ENCODE peak calls at places on chromosomes 4 and X, in five cellular contexts. N, W, H, T and K are unnamed samples.

GRCh38 chrX:134186362-134187121 is 50.4 kb upstream of the CCDC160 start:
- DNase-seq in T (no peak), N (no peak), W (no peak), H (peak; percentile 28), K (peak; percentile 30)

GRCh38 chrX:124634363-124634762 is 288.0 kb downstream of the SH2D1A start:
- DNase-seq in T (no peak), N (no peak), H (no peak), W (no peak), K (no peak)

GRCh38 chr4:1459081-1459480 is 52.8 kb upstream of the NKX1-1 start:
- DNase-seq in T (no peak), N (no peak), H (no peak), W (no peak), K (no peak)

GRCh38 chr4:15100994-15101695 is 98.9 kb downstream of the CPEB2 start:
- DNase-seq in H (no peak), W (no peak), N (no peak), T (no peak), K (no peak)

GRCh38 chrX:150507251-150507856 is 61.1 kb upstream of the MTM1 start:
- DNase-seq in W (no peak), T (no peak), H (no peak), N (peak; percentile 24), K (no peak)

GRCh38 chrX:120244735-120245498 is 5.7 kb upstream of the ZBTB33 start:
- DNase-seq in N (peak; percentile 68), W (peak; percentile 21), H (peak; percentile 66), T (peak; percentile 82), K (peak; percentile 67)

GRCh38 chr4:54281060-54281781 is 52.1 kb downstream of the PDGFRA start:
- DNase-seq in T (peak; percentile 83), N (peak; percentile 75), H (no peak), W (no peak), K (no peak)

GRCh38 chr4:83599183-83599582 is 63.3 kb downstream of the GPAT3 start:
- DNase-seq in H (peak; percentile 60), W (no peak), T (no peak), N (no peak), K (no peak)

GRCh38 chr4:8140915-8141314 is 17.7 kb downstream of the ABLIM2 start:
- DNase-seq in N (peak; percentile 1), W (no peak), H (no peak), T (no peak), K (no peak)

GRCh38 chrX:71178908-71179307 is 34.3 kb downstream of the NLGN3 start:
- DNase-seq in H (peak; percentile 85), W (peak; percentile 14), N (no peak), T (no peak), K (peak; percentile 24)

GRCh38 chr4:87430038-87430437 is 7.7 kb downstream of the NUDT9 start:
- DNase-seq in T (no peak), H (no peak), W (no peak), N (no peak), K (no peak)

GRCh38 chrX:109384569-109385174 is 97.2 kb downstream of the GUCY2F start:
- DNase-seq in N (no peak), W (no peak), T (no peak), H (peak; percentile 10), K (no peak)

GRCh38 chr4:21888195-21888976 is 60.2 kb downstream of the KCNIP4 start:
- DNase-seq in N (no peak), W (no peak), T (no peak), H (no peak), K (no peak)
- H3K27ac ChIP-seq in N (no peak overlapping the region), W (no peak overlapping the region), T (no peak overlapping the region), H (no peak overlapping the region), K (no peak overlapping the region)

DNA sequence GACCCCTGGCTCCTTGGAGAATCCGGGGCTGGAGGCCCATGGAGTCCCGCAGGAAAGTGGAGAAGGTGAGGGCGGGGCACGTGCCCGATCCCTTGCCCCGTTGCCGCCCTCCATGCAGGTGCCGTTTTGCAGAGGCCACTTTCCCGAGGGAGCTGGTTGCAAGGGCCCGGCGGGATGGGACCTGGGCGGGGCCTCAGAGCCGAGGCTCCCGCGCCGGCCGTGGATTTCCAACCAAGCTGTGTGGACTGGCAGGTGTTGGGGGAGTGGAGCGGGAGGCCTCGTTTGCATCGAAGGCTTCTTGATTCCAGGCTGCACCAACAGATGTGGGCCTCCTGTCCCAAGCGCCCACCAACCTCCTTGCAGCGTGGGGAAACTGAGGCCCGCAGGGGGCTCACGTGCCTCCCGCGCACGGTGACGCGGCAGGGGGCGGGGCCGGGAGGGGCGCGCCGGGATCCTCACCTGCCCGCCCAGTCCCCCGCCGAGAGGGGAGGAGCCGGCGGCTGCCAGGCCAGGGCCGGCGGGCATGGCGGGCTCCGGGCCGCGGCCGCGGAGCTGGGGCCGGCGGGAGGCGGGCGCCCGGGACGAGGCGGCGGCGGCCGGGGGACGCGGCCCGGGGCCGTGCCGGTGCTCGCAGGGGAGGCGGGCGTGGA is 24.9 kb downstream of the SH3BP2 start:
- DNase-seq in W (no peak), N (peak; percentile 28), H (peak; percentile 31), T (peak; percentile 67), K (peak; percentile 18)
- H3K4me3 ChIP-seq in W (no peak overlapping the region), N (peak overlapping the region; percentile 63), H (peak overlapping the region; percentile 59), T (peak overlapping the region; percentile 63), K (peak overlapping the region; percentile 34)

GRCh38 chr4:162457071-162457865 is 293.5 kb upstream of the FSTL5 start:
- DNase-seq in T (no peak), W (no peak), H (no peak), N (no peak), K (no peak)

GRCh38 chr4:162458051-162458450 is 294.3 kb upstream of the FSTL5 start:
- DNase-seq in T (no peak), W (no peak), H (no peak), N (no peak), K (no peak)

GRCh38 chr4:162461952-162462351 is 298.2 kb upstream of the FSTL5 start:
- DNase-seq in W (no peak), N (no peak), H (no peak), T (no peak), K (no peak)

GRCh38 chr4:162456106-162456505 is 292.3 kb upstream of the FSTL5 start:
- DNase-seq in H (no peak), N (no peak), T (no peak), W (no peak), K (no peak)
- H3K27ac ChIP-seq in H (no peak overlapping the region), N (no peak overlapping the region), T (no peak overlapping the region), W (no peak overlapping the region), K (no peak overlapping the region)

GRCh38 chr4:57854748-57855147 is 744.6 kb upstream of the IGFBP7 start:
- DNase-seq in W (no peak), T (no peak), N (no peak), H (no peak), K (no peak)
- H3K4me3 ChIP-seq in W (no peak overlapping the region), T (no peak overlapping the region), N (peak overlapping the region; percentile 11), H (no peak overlapping the region), K (no peak overlapping the region)

GRCh38 chr4:139943277-139943676 is 210.7 kb downstream of the MAML3 start:
- DNase-seq in T (no peak), N (no peak), H (peak; percentile 51), W (no peak), K (no peak)
- H3K27ac ChIP-seq in T (no peak overlapping the region), N (no peak overlapping the region), H (no peak overlapping the region), W (no peak overlapping the region), K (no peak overlapping the region)

DNA sequence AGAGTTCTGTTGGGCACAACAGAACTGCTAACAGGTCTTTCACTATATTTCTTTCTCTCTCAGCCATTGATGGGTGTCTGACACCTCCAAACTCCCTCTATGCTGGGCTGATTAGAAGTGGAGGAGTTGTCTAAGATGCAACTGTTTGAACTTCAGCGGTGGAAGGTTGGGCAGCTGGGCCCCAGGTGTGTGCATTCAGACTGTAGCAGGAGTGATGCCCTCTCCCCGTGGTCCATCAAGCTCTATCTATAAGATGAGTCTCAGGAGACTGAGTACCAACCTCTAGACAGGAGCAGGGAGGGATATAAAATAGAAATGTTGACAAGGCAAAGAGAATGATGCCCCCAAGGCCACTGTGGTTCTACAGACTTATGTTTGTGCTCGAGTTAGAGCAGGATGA is 28.1 kb upstream of the CHRNA9 start:
- DNase-seq in T (no peak), N (no peak), W (no peak), H (no peak), K (no peak)
- H3K4me3 ChIP-seq in T (no peak overlapping the region), N (no peak overlapping the region), W (peak overlapping the region; percentile 77), H (no peak overlapping the region), K (peak overlapping the region; percentile 3)

DNA sequence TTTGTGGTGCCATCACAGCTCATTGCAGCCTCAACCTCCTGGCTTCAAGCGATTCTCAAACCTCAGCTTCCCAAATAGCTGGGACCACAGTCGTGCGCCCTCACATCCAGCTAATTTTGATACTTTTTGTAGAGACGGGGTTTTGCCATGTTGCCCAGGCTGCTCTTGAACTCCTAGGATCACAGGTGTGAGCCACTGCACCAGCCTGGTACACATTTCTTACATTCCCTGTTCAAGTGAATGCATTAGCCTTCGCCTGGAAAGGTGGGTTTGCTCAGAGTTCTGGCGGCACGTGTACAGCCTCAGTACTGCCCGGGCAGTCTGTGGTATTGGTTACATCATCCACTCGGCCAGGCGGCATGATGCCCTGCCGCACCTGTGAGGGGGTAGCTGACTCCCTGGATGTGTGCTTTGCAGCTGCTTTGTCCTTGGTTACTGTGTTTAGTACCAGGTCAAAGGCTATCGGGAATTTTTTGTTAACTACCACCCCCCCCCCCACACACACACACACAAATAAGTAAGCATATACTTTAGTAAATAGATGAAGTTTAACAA is 57.1 kb downstream of the TNIP2 start:
- DNase-seq in H (no peak), T (no peak), W (no peak), N (no peak), K (no peak)
- H3K27ac ChIP-seq in H (no peak overlapping the region), T (no peak overlapping the region), W (no peak overlapping the region), N (no peak overlapping the region), K (no peak overlapping the region)

GRCh38 chr4:5753766-5754528 is 42.9 kb downstream of the EVC start:
- DNase-seq in T (no peak), N (no peak), W (no peak), H (no peak), K (no peak)
- H3K4me3 ChIP-seq in T (no peak overlapping the region), N (no peak overlapping the region), W (no peak overlapping the region), H (no peak overlapping the region), K (no peak overlapping the region)

DNA sequence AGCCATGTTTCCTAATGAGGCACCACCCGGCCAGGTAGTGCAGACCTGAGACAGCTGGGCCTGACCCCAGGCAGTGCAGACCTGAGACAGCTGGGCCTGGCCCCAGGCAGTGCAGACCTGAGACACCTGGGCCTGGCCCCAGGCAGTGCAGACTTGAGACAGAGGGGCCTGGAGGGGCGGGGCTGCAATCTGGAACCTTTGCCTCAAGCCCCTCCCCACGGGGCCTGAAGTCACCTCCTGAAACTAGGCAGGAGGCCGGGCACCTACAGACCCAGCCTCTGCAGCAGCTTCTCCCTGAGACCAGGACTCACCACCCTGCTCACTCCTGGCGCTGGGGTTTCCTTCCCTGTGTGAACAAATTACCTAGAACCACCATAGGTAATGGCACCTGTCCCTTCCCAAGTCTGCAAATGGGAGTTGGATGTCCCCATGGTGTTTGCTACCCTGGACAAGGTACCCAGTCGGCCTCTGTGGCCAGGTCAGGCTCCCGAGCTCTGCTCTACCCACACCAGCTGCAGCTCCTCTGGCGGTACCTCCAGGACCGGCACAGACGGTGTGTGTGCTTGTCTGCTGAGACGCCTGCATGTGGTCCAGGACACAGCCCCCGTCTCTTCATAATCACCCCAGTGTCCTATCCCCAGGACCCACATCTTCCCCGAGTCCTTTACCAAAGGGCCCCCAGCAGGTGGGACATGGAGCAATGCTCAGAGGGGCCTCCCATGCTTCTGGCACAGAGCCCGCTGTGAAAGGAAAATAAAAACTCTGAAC is 53.1 kb upstream of the C4orf50 start:
- DNase-seq in N (no peak), T (no peak), W (no peak), H (no peak), K (no peak)
- H3K27ac ChIP-seq in N (no peak overlapping the region), T (no peak overlapping the region), W (no peak overlapping the region), H (no peak overlapping the region), K (no peak overlapping the region)